ENCODE peak calls at places on chromosomes 11 and 22, in seven cellular contexts. T, N, B, D, P, Q and J are unnamed samples.

GRCh38 chr11:100930185-100930778 is 199.3 kb downstream of the PGR start:
- DNase-seq in T (no peak), N (no peak), B (peak; percentile 81), D (peak; percentile 73), P (no peak), Q (peak; percentile 52), J (no peak)

GRCh38 chr11:120627535-120628163 is 116.1 kb downstream of the GRIK4 start:
- DNase-seq in T (no peak), N (no peak), B (no peak), D (no peak), P (no peak), Q (no peak), J (no peak)

GRCh38 chr22:27588273-27588672 is 213.3 kb downstream of the MN1 start:
- DNase-seq in T (no peak), N (no peak), B (no peak), D (no peak), P (no peak), Q (no peak), J (no peak)

GRCh38 chr22:26485013-26485412 is 1.3 kb downstream of the SRRD start:
- DNase-seq in T (no peak), N (no peak), B (no peak), D (no peak), P (peak; percentile 73), Q (no peak), J (no peak)

GRCh38 chr22:30880181-30880601 is 88.4 kb downstream of the MORC2 start:
- DNase-seq in T (no peak), N (no peak), B (no peak), D (no peak), P (peak; percentile 54), Q (no peak), J (peak; percentile 48)

GRCh38 chr11:11577932-11578331 is 43.9 kb downstream of the GALNT18 start:
- DNase-seq in T (no peak), N (no peak), B (no peak), D (no peak), P (no peak), Q (no peak), J (no peak)

GRCh38 chr22:37801946-37802309 is 5.8 kb upstream of the GCAT start:
- DNase-seq in T (no peak), N (no peak), B (no peak), D (no peak), P (peak; percentile 53), Q (no peak), J (no peak)

GRCh38 chr11:95084509-95084908 is 5.1 kb upstream of the ENDOD1 start:
- DNase-seq in T (no peak), N (no peak), B (peak; percentile 55), D (no peak), P (peak; percentile 79), Q (no peak), J (no peak)

GRCh38 chr11:16542353-16542752 is 186.0 kb upstream of the SOX6 start:
- DNase-seq in T (no peak), N (no peak), B (no peak), D (no peak), P (no peak), Q (no peak), J (no peak)

GRCh38 chr11:88631497-88631896 is 294.0 kb upstream of the CTSC start:
- DNase-seq in T (no peak), N (no peak), B (peak; percentile 51), D (peak; percentile 41), P (no peak), Q (no peak), J (no peak)

GRCh38 chr22:33105501-33105911 is 47.3 kb upstream of the SYN3 start:
- DNase-seq in T (no peak), N (no peak), B (peak; percentile 28), D (no peak), P (no peak), Q (no peak), J (no peak)

GRCh38 chr11:46489668-46490560 is 98.3 kb upstream of the CHRM4 start:
- DNase-seq in T (no peak), N (no peak), B (peak; percentile 69), D (peak; percentile 55), P (no peak), Q (peak; percentile 55), J (no peak)

GRCh38 chr11:118915396-118915795 is 10.3 kb downstream of the BCL9L start:
- DNase-seq in T (no peak), N (no peak), B (no peak), D (no peak), P (peak; percentile 17), Q (no peak), J (peak; percentile 63)

DNA sequence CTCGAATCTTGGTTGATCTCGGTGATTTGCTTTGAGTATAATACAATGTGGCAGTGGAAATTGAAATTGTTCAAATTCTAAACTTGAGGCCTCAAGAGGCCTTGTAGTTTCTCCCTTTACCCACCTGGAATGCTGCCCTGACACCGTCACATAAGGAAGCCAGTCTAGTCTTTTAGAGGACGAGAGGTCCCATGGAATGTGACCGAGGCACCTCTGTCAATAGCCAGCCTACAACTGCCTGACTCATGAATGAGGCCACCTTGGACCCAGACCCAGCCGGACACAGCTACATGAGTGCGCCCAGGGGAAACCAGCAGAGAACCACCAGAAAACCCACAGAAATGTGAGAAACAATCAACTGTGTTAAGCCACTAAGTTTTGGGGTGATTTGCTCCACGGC is 52.5 kb downstream of the RPL27A start:
- DNase-seq in T (no peak), N (no peak), B (no peak), D (no peak), P (no peak), Q (no peak), J (no peak)
- H3K27ac ChIP-seq in T (no peak overlapping the region), N (no peak overlapping the region), B (no peak overlapping the region), D (no peak overlapping the region), P (no peak overlapping the region), Q (no peak overlapping the region), J (no peak overlapping the region)

GRCh38 chr11:2763939-2764338 is 64.1 kb upstream of the KCNQ1OT1 start:
- DNase-seq in T (no peak), N (no peak), B (no peak), D (no peak), P (no peak), Q (no peak), J (no peak)
- H3K27ac ChIP-seq in T (no peak overlapping the region), N (no peak overlapping the region), B (no peak overlapping the region), D (no peak overlapping the region), P (no peak overlapping the region), Q (no peak overlapping the region), J (no peak overlapping the region)

DNA sequence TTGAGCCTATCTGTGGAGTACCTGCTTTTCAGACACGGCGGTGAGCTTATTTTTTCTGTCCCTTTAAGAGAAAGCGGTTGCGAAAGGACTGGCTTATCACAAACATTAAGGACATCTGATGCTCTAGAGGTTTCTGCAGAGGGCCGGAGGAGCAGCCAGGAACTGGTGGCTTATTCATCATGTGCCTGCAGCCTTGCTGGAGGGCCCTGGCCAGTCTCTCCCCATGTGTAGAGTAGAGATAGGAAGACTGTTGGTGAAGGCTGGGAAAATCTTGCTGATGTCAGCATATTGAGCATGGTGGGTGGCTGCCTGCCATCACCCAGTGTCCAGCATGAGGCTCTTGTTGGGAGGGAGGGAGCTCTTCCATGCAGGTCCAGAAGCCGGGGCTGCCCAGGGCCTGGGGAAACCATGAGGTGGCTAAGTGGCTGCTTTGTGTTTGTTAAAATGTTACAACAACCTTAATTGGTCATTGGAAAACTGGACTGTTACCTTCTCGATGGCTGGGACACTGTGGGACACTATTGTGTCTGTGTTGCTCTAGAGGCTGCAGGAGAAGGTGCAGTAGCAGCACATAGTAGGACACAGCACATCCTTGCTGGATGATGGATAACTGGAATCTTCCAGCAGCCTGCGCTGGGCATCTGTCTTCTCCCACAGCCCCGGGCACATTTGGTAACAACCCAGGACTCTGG is 54.3 kb downstream of the TSPAN18 start:
- DNase-seq in T (peak; percentile 33), N (no peak), B (peak; percentile 50), D (no peak), P (no peak), Q (peak; percentile 49), J (peak; percentile 51)
- H3K27ac ChIP-seq in T (no peak overlapping the region), N (no peak overlapping the region), B (no peak overlapping the region), D (no peak overlapping the region), P (no peak overlapping the region), Q (no peak overlapping the region), J (no peak overlapping the region)

DNA sequence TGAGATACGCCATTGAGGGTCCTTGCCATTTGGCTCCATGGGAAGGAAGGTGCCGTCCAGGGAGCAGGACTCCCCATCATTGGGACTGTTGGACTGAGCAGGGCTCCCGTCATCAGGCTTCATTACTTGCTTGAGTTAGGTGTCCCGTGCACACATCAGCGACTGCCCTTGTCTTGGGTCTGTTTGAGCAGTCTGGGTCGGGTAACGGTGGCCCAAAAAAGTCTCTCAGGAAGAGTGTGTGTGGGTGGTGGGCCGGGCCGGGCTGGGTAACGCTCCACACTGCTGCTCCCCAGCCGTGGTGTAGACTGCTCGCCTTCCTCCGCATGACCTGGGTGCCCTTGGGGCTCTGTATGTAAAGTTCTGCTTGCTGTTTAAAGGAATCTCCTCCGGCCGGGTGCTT is 293.5 kb downstream of the TBC1D22A start:
- DNase-seq in T (no peak), N (no peak), B (no peak), D (no peak), P (no peak), Q (no peak), J (peak; percentile 30)
- H3K27ac ChIP-seq in T (no peak overlapping the region), N (no peak overlapping the region), B (no peak overlapping the region), D (no peak overlapping the region), P (no peak overlapping the region), Q (no peak overlapping the region), J (no peak overlapping the region)

DNA sequence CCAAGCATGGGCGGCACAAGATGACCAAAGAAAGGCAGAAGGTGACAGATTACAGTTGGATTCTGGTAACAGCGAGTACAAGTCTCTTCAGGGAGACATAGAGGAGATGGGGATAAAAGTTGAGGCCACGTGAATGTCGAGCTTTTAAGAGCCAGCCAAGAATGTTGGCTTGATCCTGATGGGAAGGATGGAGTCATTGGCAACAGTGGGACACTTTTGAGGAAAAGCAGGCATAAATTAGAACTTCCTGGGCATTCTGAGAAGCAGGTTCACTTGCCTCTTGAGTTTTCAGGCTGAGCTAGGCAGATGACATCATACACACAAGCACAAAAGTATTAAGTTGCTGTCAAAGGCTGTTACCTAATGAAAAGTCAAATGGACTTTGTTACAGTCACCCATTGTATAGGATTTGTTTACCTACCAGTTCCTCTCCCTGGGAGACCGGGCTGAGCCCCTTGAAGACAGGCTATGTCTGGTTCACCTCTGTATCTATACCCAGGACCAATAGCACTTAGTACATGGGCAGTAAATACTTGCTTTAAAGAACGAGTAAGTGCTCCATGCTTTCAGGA is 41.1 kb downstream of the TNRC6B start:
- DNase-seq in T (no peak), N (no peak), B (peak; percentile 31), D (peak; percentile 28), P (no peak), Q (no peak), J (no peak)
- H3K27ac ChIP-seq in T (peak overlapping the region; percentile 65), N (no peak overlapping the region), B (no peak overlapping the region), D (peak overlapping the region; percentile 23), P (no peak overlapping the region), Q (no peak overlapping the region), J (no peak overlapping the region)

DNA sequence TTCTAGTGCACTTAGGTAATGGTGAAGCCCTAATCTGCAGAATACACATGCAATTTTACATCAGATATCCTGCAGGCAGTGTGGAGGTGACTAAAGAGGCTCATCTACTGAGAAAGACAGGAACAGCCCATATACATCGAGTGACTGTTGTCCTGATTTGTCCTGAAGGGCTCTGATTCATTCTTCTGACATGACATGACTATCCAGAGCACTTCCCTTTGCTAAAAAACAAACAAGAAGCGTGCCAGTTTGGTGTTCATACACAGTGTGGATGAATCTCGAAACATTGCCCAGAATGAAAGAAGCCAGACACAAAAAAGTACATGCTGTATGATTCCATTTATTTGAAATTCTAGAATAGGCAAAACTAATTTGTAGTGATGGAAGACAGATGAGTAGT is 48.0 kb upstream of the AMPD3 start:
- DNase-seq in T (no peak), N (no peak), B (peak; percentile 63), D (no peak), P (no peak), Q (peak; percentile 61), J (no peak)
- H3K27ac ChIP-seq in T (peak overlapping the region; percentile 69), N (no peak overlapping the region), B (peak overlapping the region; percentile 11), D (no peak overlapping the region), P (no peak overlapping the region), Q (peak overlapping the region; percentile 49), J (no peak overlapping the region)